ENCODE peak calls at places on chromosomes 7 and 10, in eight cellular contexts. One of them, this sample, is unnamed.

GRCh38 chr10:92590623-92591549 is 2.0 kb upstream of the KIF11 start:
- DNase-seq in left colon: peak
- DNase-seq in Panc1: no peak
- DNase-seq in KBM-7: peak
- DNase-seq in left cardiac atrium: peak
- DNase-seq in psoas muscle: peak
- DNase-seq in activated CD4-positive, alpha-beta memory T cell treated with anti-CD3 and anti-CD28 coated beads, Interleukin-2, amount 10 ng/mL, durations not matched to agents 7 days and 5 days: no peak
- DNase-seq in HEK293T: peak
- DNase-seq in this sample: no peak

GRCh38 chr10:71314028-71314693 is 4.9 kb upstream of the SLC29A3 start:
- DNase-seq in psoas muscle: peak
- DNase-seq in KBM-7: peak
- DNase-seq in activated CD4-positive, alpha-beta memory T cell treated with anti-CD3 and anti-CD28 coated beads, Interleukin-2, amount 10 ng/mL, durations not matched to agents 7 days and 5 days: peak
- DNase-seq in left colon: peak
- DNase-seq in HEK293T: peak
- DNase-seq in left cardiac atrium: peak
- DNase-seq in Panc1: peak
- DNase-seq in this sample: peak

GRCh38 chr10:50554995-50555568 is 68.7 kb downstream of the SGMS1 start:
- DNase-seq in left cardiac atrium: no peak
- DNase-seq in Panc1: no peak
- DNase-seq in KBM-7: no peak
- DNase-seq in left colon: no peak
- DNase-seq in activated CD4-positive, alpha-beta memory T cell treated with anti-CD3 and anti-CD28 coated beads, Interleukin-2, amount 10 ng/mL, durations not matched to agents 7 days and 5 days: no peak
- DNase-seq in psoas muscle: no peak
- DNase-seq in HEK293T: no peak
- DNase-seq in this sample: no peak

GRCh38 chr7:46281071-46281470 is 360.0 kb upstream of the IGFBP3 start:
- DNase-seq in activated CD4-positive, alpha-beta memory T cell treated with anti-CD3 and anti-CD28 coated beads, Interleukin-2, amount 10 ng/mL, durations not matched to agents 7 days and 5 days: no peak
- DNase-seq in KBM-7: no peak
- DNase-seq in left cardiac atrium: no peak
- DNase-seq in Panc1: no peak
- DNase-seq in psoas muscle: no peak
- DNase-seq in left colon: no peak
- DNase-seq in HEK293T: no peak
- DNase-seq in this sample: no peak

GRCh38 chr7:138065827-138066226 is 10.4 kb upstream of the AKR1D1 start:
- DNase-seq in psoas muscle: no peak
- DNase-seq in left cardiac atrium: no peak
- DNase-seq in HEK293T: no peak
- DNase-seq in KBM-7: no peak
- DNase-seq in left colon: no peak
- DNase-seq in activated CD4-positive, alpha-beta memory T cell treated with anti-CD3 and anti-CD28 coated beads, Interleukin-2, amount 10 ng/mL, durations not matched to agents 7 days and 5 days: no peak
- DNase-seq in Panc1: no peak
- DNase-seq in this sample: no peak

GRCh38 chr10:25699631-25700030 is 234.4 kb upstream of the MYO3A start:
- DNase-seq in HEK293T: no peak
- DNase-seq in psoas muscle: no peak
- DNase-seq in Panc1: no peak
- DNase-seq in left colon: no peak
- DNase-seq in KBM-7: no peak
- DNase-seq in left cardiac atrium: no peak
- DNase-seq in activated CD4-positive, alpha-beta memory T cell treated with anti-CD3 and anti-CD28 coated beads, Interleukin-2, amount 10 ng/mL, durations not matched to agents 7 days and 5 days: no peak
- DNase-seq in this sample: no peak

GRCh38 chr7:107948645-107949442 is 54.1 kb downstream of the LAMB1 start:
- DNase-seq in psoas muscle: no peak
- DNase-seq in left cardiac atrium: no peak
- DNase-seq in HEK293T: no peak
- DNase-seq in activated CD4-positive, alpha-beta memory T cell treated with anti-CD3 and anti-CD28 coated beads, Interleukin-2, amount 10 ng/mL, durations not matched to agents 7 days and 5 days: no peak
- DNase-seq in left colon: no peak
- DNase-seq in KBM-7: no peak
- DNase-seq in Panc1: peak
- DNase-seq in this sample: no peak

GRCh38 chr7:27677912-27678612 is 15.4 kb upstream of the HIBADH start:
- DNase-seq in Panc1: peak
- DNase-seq in left cardiac atrium: peak
- DNase-seq in left colon: no peak
- DNase-seq in KBM-7: no peak
- DNase-seq in psoas muscle: no peak
- DNase-seq in HEK293T: no peak
- DNase-seq in activated CD4-positive, alpha-beta memory T cell treated with anti-CD3 and anti-CD28 coated beads, Interleukin-2, amount 10 ng/mL, durations not matched to agents 7 days and 5 days: no peak
- DNase-seq in this sample: no peak

GRCh38 chr7:128830231-128831177 is at the start of gene FLNC:
- DNase-seq in Panc1: no peak
- DNase-seq in activated CD4-positive, alpha-beta memory T cell treated with anti-CD3 and anti-CD28 coated beads, Interleukin-2, amount 10 ng/mL, durations not matched to agents 7 days and 5 days: peak
- DNase-seq in left cardiac atrium: peak
- DNase-seq in HEK293T: peak
- DNase-seq in KBM-7: peak
- DNase-seq in psoas muscle: peak
- DNase-seq in left colon: peak
- DNase-seq in this sample: peak

GRCh38 chr10:71771821-71772617 is 1.3 kb downstream of the VSIR start:
- DNase-seq in left cardiac atrium: peak
- DNase-seq in activated CD4-positive, alpha-beta memory T cell treated with anti-CD3 and anti-CD28 coated beads, Interleukin-2, amount 10 ng/mL, durations not matched to agents 7 days and 5 days: peak
- DNase-seq in HEK293T: no peak
- DNase-seq in left colon: peak
- DNase-seq in psoas muscle: peak
- DNase-seq in KBM-7: peak
- DNase-seq in Panc1: no peak
- DNase-seq in this sample: peak

GRCh38 chr10:29130190-29130673 is 158.6 kb upstream of the LYZL1 start:
- DNase-seq in left cardiac atrium: no peak
- DNase-seq in activated CD4-positive, alpha-beta memory T cell treated with anti-CD3 and anti-CD28 coated beads, Interleukin-2, amount 10 ng/mL, durations not matched to agents 7 days and 5 days: no peak
- DNase-seq in Panc1: no peak
- DNase-seq in psoas muscle: no peak
- DNase-seq in HEK293T: peak
- DNase-seq in left colon: no peak
- DNase-seq in KBM-7: peak
- DNase-seq in this sample: no peak